ENCODE peak calls at places on chromosomes 1 and 21, in seven cellular contexts. O is psoas muscle; G is CD4-positive, CD25-positive, alpha-beta regulatory T cell; S is HL-60; U is dorsolateral prefrontal cortex; R is skeletal muscle cell; T is astrocyte of the spinal cord. Z is an unnamed sample.

GRCh38 chr1:231172411-231172810 is 10.6 kb downstream of the TRIM67 start:
- DNase-seq in O (no peak), G (no peak), S (no peak), U (no peak), R (no peak), T (no peak), Z (no peak)

GRCh38 chr1:30642391-30643120 is 80.8 kb downstream of the MATN1 start:
- DNase-seq in O (no peak), G (no peak), S (no peak), U (no peak), R (no peak), T (no peak), Z (no peak)

GRCh38 chr21:37916795-37917142 is 512 bp upstream of the KCNJ6 start:
- DNase-seq in O (no peak), G (no peak), S (no peak), U (no peak), R (no peak), T (no peak), Z (no peak)

GRCh38 chr1:11341881-11342552 is 69.0 kb downstream of the UBIAD1 start:
- DNase-seq in O (no peak), G (no peak), S (no peak), U (peak), R (peak), T (no peak), Z (no peak)

GRCh38 chr21:26583737-26584136 is 10.7 kb upstream of the CYYR1 start:
- DNase-seq in O (no peak), G (no peak), S (no peak), U (no peak), R (no peak), T (no peak), Z (no peak)

GRCh38 chr1:111467805-111468716 is 5.7 kb upstream of the C1orf162 start:
- DNase-seq in O (no peak), G (no peak), S (no peak), U (no peak), R (no peak), T (no peak), Z (no peak)

GRCh38 chr1:3481836-3482589 is 27.5 kb downstream of the ARHGEF16 start:
- DNase-seq in O (no peak), G (no peak), S (no peak), U (no peak), R (no peak), T (no peak), Z (no peak)

GRCh38 chr1:79323240-79324025 is 316.9 kb upstream of the ADGRL4 start:
- DNase-seq in O (no peak), G (no peak), S (no peak), U (no peak), R (peak), T (peak), Z (no peak)

GRCh38 chr21:42401164-42401563 is 2.5 kb upstream of the UBASH3A start:
- DNase-seq in O (no peak), G (no peak), S (no peak), U (no peak), R (no peak), T (no peak), Z (no peak)

GRCh38 chr21:31557421-31557955 is 102.0 kb upstream of the SOD1 start:
- DNase-seq in O (no peak), G (no peak), S (no peak), U (no peak), R (no peak), T (no peak), Z (no peak)

GRCh38 chr1:25805863-25806225 is 5.9 kb downstream of the SELENON start:
- DNase-seq in O (no peak), G (no peak), S (no peak), U (peak), R (no peak), T (peak), Z (no peak)

GRCh38 chr1:8159470-8160024 is 133.4 kb upstream of the ERRFI1 start:
- DNase-seq in O (no peak), G (no peak), S (no peak), U (no peak), R (no peak), T (no peak), Z (no peak)

GRCh38 chr1:8163039-8163438 is 136.9 kb upstream of the ERRFI1 start:
- DNase-seq in O (no peak), G (no peak), S (no peak), U (no peak), R (no peak), T (no peak), Z (no peak)

GRCh38 chr1:8161546-8162110 is 135.5 kb upstream of the ERRFI1 start:
- DNase-seq in O (no peak), G (no peak), S (no peak), U (no peak), R (no peak), T (no peak), Z (no peak)

GRCh38 chr1:8164670-8165069 is 138.6 kb upstream of the ERRFI1 start:
- DNase-seq in O (peak), G (no peak), S (no peak), U (no peak), R (no peak), T (no peak), Z (no peak)

GRCh38 chr1:8162168-8162567 is 136.1 kb upstream of the ERRFI1 start:
- DNase-seq in O (no peak), G (no peak), S (no peak), U (no peak), R (no peak), T (no peak), Z (no peak)
- H3K4me3 ChIP-seq in O (no peak), G (no peak), S (no peak), U (no peak), R (no peak), T (no peak), Z (no peak)

GRCh38 chr1:35032384-35032739 is 617 bp upstream of the ZMYM6 start:
- DNase-seq in O (no peak), G (no peak), S (no peak), U (no peak), R (no peak), T (no peak), Z (no peak)
- H3K4me3 ChIP-seq in O (peak), G (peak), S (peak), U (peak), R (peak), T (peak), Z (peak)

GRCh38 chr1:94540440-94541174 is 952 bp downstream of the F3 start:
- DNase-seq in O (no peak), G (no peak), S (no peak), U (no peak), R (no peak), T (peak), Z (no peak)
- H3K4me3 ChIP-seq in O (peak), G (no peak), S (peak), U (peak), R (peak), T (peak), Z (no peak)

GRCh38 chr1:153568367-153569099 is 2.9 kb upstream of the S100A2 start:
- DNase-seq in O (peak), G (peak), S (peak), U (peak), R (no peak), T (peak), Z (peak)
- H3K4me3 ChIP-seq in O (peak), G (peak), S (peak), U (peak), R (no peak), T (no peak), Z (no peak)

GRCh38 chr1:159430985-159431384 is 1.0 kb upstream of the OR10J4 start:
- DNase-seq in O (no peak), G (no peak), S (no peak), U (no peak), R (no peak), T (no peak), Z (no peak)
- H3K4me3 ChIP-seq in O (no peak), G (no peak), S (no peak), U (no peak), R (no peak), T (no peak), Z (no peak)

GRCh38 chr21:30227633-30228404 is 11.9 kb upstream of the CLDN8 start:
- DNase-seq in O (no peak), G (no peak), S (no peak), U (no peak), R (peak), T (peak), Z (no peak)

GRCh38 chr21:30223596-30223995 is 7.7 kb upstream of the CLDN8 start:
- DNase-seq in O (no peak), G (no peak), S (no peak), U (no peak), R (no peak), T (no peak), Z (no peak)

GRCh38 chr21:30232011-30232410 is 16.1 kb upstream of the CLDN8 start:
- DNase-seq in O (no peak), G (no peak), S (no peak), U (no peak), R (peak), T (no peak), Z (no peak)

GRCh38 chr21:30227128-30227527 is 11.2 kb upstream of the CLDN8 start:
- DNase-seq in O (no peak), G (no peak), S (no peak), U (no peak), R (no peak), T (no peak), Z (no peak)
- H3K4me3 ChIP-seq in O (no peak), G (no peak), S (no peak), U (no peak), R (no peak), T (no peak), Z (no peak)

GRCh38 chr1:92951141-92951582 is 10.1 kb downstream of the DIPK1A start:
- DNase-seq in O (no peak), G (no peak), S (no peak), U (no peak), R (no peak), T (peak), Z (peak)
- H3K4me3 ChIP-seq in O (no peak), G (peak), S (no peak), U (peak), R (no peak), T (no peak), Z (no peak)

GRCh38 chr1:234397732-234398131 is 24.5 kb downstream of the COA6 start:
- DNase-seq in O (no peak), G (no peak), S (no peak), U (no peak), R (no peak), T (no peak), Z (peak)

GRCh38 chr1:234396871-234397270 is 23.6 kb downstream of the COA6 start:
- DNase-seq in O (no peak), G (no peak), S (no peak), U (no peak), R (no peak), T (no peak), Z (peak)

GRCh38 chr1:234396092-234396491 is 22.8 kb downstream of the COA6 start:
- DNase-seq in O (no peak), G (no peak), S (no peak), U (no peak), R (no peak), T (no peak), Z (no peak)

GRCh38 chr1:234393190-234393589 is 19.9 kb downstream of the COA6 start:
- DNase-seq in O (no peak), G (no peak), S (no peak), U (no peak), R (no peak), T (no peak), Z (no peak)

GRCh38 chr1:234395297-234395696 is 22.0 kb downstream of the COA6 start:
- DNase-seq in O (no peak), G (no peak), S (no peak), U (no peak), R (no peak), T (no peak), Z (no peak)
- H3K4me3 ChIP-seq in O (no peak), G (no peak), S (no peak), U (no peak), R (no peak), T (no peak), Z (no peak)

GRCh38 chr1:73593379-73593778 is 604.6 kb downstream of the LRRIQ3 start:
- DNase-seq in O (no peak), G (no peak), S (no peak), U (no peak), R (peak), T (peak), Z (no peak)
- H3K4me3 ChIP-seq in O (no peak), G (no peak), S (no peak), U (no peak), R (no peak), T (no peak), Z (no peak)

GRCh38 chr1:41975850-41976569 is 57.3 kb upstream of the HIVEP3 start:
- DNase-seq in O (no peak), G (no peak), S (no peak), U (no peak), R (no peak), T (no peak), Z (no peak)

GRCh38 chr1:41978986-41979385 is 60.3 kb upstream of the HIVEP3 start:
- DNase-seq in O (no peak), G (no peak), S (no peak), U (no peak), R (no peak), T (no peak), Z (no peak)

GRCh38 chr1:41977329-41977728 is 58.6 kb upstream of the HIVEP3 start:
- DNase-seq in O (no peak), G (no peak), S (no peak), U (no peak), R (no peak), T (no peak), Z (no peak)

GRCh38 chr1:41976671-41977070 is 57.9 kb upstream of the HIVEP3 start:
- DNase-seq in O (no peak), G (no peak), S (no peak), U (no peak), R (no peak), T (no peak), Z (no peak)

DNA sequence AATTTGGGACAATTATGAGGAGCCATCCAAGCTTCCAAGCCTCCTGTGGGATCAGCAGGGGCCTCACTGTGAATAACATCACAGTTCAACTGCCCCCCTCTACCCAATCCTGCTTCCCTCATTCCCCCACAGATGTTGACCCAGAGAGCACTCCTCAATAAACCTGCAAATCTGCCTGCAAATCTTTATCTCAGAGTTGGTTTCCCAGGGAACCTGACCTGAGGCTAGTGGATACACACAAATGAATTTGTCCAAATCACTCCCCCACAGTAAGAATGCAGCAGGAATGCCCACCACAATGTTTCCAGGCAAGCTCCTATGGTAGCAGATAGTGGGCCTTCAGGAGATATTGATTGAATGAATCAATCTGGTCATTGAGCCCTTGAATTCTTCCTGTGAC is 56.4 kb upstream of the HIVEP3 start:
- DNase-seq in O (no peak), G (no peak), S (no peak), U (no peak), R (no peak), T (no peak), Z (no peak)
- H3K4me3 ChIP-seq in O (no peak), G (no peak), S (no peak), U (no peak), R (no peak), T (no peak), Z (no peak)

Z was measured in GM12865.